ENCODE peak calls at places on chromosomes 7 and 10, in nine cellular contexts. E is prostate gland, X is heart right ventricle, M is lower lobe of right lung, G is foreskin fibroblast, Q is H9, R is type B pancreatic cell, J is nephron progenitor cell, U is transverse colon. L is an unnamed sample.

GRCh38 chr7:158133515-158134271 is 453.9 kb downstream of the PTPRN2 start:
- DNase-seq in E (no peak), X (no peak), M (no peak), G (no peak), Q (peak; percentile 64), R (no peak), J (no peak), U (no peak), L (no peak)

GRCh38 chr7:1571261-1571650 is 1.4 kb upstream of the PSMG3 start:
- DNase-seq in E (no peak), X (no peak), M (peak; percentile 45), G (no peak), Q (no peak), R (no peak), J (no peak), U (no peak), L (no peak)

GRCh38 chr7:144812379-144813283 is 23.2 kb downstream of the TPK1 start:
- DNase-seq in E (no peak), X (no peak), M (no peak), G (no peak), Q (no peak), R (no peak), J (no peak), U (no peak), L (no peak)

GRCh38 chr7:116261904-116262303 is 51.6 kb downstream of the TES start:
- DNase-seq in E (no peak), X (no peak), M (no peak), G (no peak), Q (no peak), R (no peak), J (no peak), U (no peak), L (no peak)

GRCh38 chr7:74070619-74070920 is 13.0 kb upstream of the LIMK1 start:
- DNase-seq in E (no peak), X (no peak), M (peak; percentile 23), G (no peak), Q (no peak), R (no peak), J (no peak), U (no peak), L (no peak)

GRCh38 chr10:124162136-124162535 is 68.7 kb upstream of the CHST15 start:
- DNase-seq in E (no peak), X (no peak), M (no peak), G (no peak), Q (no peak), R (no peak), J (no peak), U (no peak), L (no peak)

GRCh38 chr10:80137031-80137712 is 4.6 kb downstream of the PLAC9 start:
- DNase-seq in E (no peak), X (peak; percentile 78), M (no peak), G (peak; percentile 74), Q (no peak), R (no peak), J (no peak), U (no peak), L (no peak)

GRCh38 chr7:43626695-43627094 is 43.8 kb downstream of the STK17A start:
- DNase-seq in E (no peak), X (no peak), M (no peak), G (no peak), Q (no peak), R (no peak), J (no peak), U (no peak), L (no peak)

GRCh38 chr10:27192284-27192683 is 37.1 kb downstream of the MASTL start:
- DNase-seq in E (no peak), X (no peak), M (no peak), G (peak; percentile 91), Q (no peak), R (no peak), J (no peak), U (no peak), L (no peak)

GRCh38 chr7:117728858-117729257 is 144.4 kb downstream of the CTTNBP2 start:
- DNase-seq in E (no peak), X (no peak), M (no peak), G (no peak), Q (no peak), R (no peak), J (no peak), U (no peak), L (no peak)

GRCh38 chr10:60958892-60959601 is 15.1 kb upstream of the RHOBTB1 start:
- DNase-seq in E (no peak), X (no peak), M (no peak), G (peak; percentile 48), Q (no peak), R (no peak), J (no peak), U (no peak), L (no peak)

GRCh38 chr7:71795373-71795772 is 616.8 kb downstream of the CALN1 start:
- DNase-seq in E (no peak), X (no peak), M (no peak), G (no peak), Q (no peak), R (no peak), J (no peak), U (no peak), L (no peak)

GRCh38 chr10:83289373-83289772 is 849.9 kb upstream of the GHITM start:
- DNase-seq in E (no peak), X (no peak), M (no peak), G (no peak), Q (no peak), R (no peak), J (no peak), U (no peak), L (no peak)

GRCh38 chr10:10684972-10685371 is 332.7 kb upstream of the CELF2 start:
- DNase-seq in E (no peak), X (no peak), M (no peak), G (no peak), Q (no peak), R (no peak), J (no peak), U (no peak), L (no peak)

GRCh38 chr7:94513565-94513860 is 3.9 kb downstream of the CASD1 start:
- DNase-seq in E (no peak), X (no peak), M (no peak), G (no peak), Q (no peak), R (no peak), J (no peak), U (no peak), L (no peak)

GRCh38 chr7:50307368-50308012 is 3.0 kb downstream of the IKZF1 start:
- DNase-seq in E (no peak), X (no peak), M (no peak), G (no peak), Q (no peak), R (no peak), J (no peak), U (peak; percentile 59), L (no peak)

GRCh38 chr7:107922891-107923290 is 31.9 kb downstream of the DLD start:
- DNase-seq in E (no peak), X (no peak), M (no peak), G (no peak), Q (no peak), R (no peak), J (no peak), U (no peak), L (no peak)

GRCh38 chr7:7254908-7255307 is 72.6 kb downstream of the C1GALT1 start:
- DNase-seq in E (no peak), X (no peak), M (no peak), G (no peak), Q (no peak), R (no peak), J (no peak), U (no peak), L (no peak)

GRCh38 chr10:60363187-60363586 is 26.5 kb downstream of the ANK3 start:
- DNase-seq in E (no peak), X (no peak), M (no peak), G (no peak), Q (no peak), R (no peak), J (no peak), U (no peak), L (no peak)

GRCh38 chr10:49643296-49644034 is 29.6 kb downstream of the CHAT start:
- DNase-seq in E (no peak), X (no peak), M (no peak), G (no peak), Q (peak; percentile 17), R (no peak), J (no peak), U (no peak), L (no peak)
- TF ChIP-seq CTCF in E (no peak), X (no peak), M (no peak), G (no peak), Q (no peak), R (no peak), J (no peak), U (no peak), L (no peak)

DNA sequence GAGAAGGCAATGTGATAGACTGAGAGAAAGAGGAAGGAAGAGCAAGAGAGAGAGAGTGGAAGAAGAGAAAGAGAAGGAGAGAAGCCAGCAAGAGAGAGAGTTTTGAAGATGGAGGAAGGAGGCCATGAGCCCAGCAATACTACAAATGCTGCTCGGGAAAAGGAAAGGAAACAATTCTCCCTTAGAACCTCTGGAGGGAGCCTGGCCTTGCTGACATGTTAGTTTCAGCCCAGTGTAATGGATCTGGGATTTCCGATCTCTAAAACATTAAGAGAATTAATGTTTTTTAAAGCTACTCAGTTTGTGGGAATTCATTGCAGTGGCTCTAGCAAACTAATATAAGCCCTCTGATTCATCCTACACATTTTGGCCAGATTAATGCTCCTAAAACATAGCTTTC is 206.8 kb upstream of the MTPN start:
- DNase-seq in E (no peak), X (no peak), M (no peak), G (no peak), Q (no peak), R (no peak), J (no peak), U (no peak), L (no peak)
- TF ChIP-seq CTCF in E (no peak), X (peak; percentile 34), M (no peak), G (no peak), Q (peak; percentile 64), R (peak; percentile 57), J (peak; percentile 15), U (no peak), L (no peak)

GRCh38 chr7:34115503-34115902 is 210.2 kb downstream of the BMPER start:
- DNase-seq in E (no peak), X (no peak), M (no peak), G (no peak), Q (no peak), R (no peak), J (no peak), U (no peak), L (no peak)
- TF ChIP-seq CTCF in E (no peak), X (no peak), M (no peak), G (no peak), Q (no peak), R (no peak), J (no peak), U (no peak), L (no peak)

DNA sequence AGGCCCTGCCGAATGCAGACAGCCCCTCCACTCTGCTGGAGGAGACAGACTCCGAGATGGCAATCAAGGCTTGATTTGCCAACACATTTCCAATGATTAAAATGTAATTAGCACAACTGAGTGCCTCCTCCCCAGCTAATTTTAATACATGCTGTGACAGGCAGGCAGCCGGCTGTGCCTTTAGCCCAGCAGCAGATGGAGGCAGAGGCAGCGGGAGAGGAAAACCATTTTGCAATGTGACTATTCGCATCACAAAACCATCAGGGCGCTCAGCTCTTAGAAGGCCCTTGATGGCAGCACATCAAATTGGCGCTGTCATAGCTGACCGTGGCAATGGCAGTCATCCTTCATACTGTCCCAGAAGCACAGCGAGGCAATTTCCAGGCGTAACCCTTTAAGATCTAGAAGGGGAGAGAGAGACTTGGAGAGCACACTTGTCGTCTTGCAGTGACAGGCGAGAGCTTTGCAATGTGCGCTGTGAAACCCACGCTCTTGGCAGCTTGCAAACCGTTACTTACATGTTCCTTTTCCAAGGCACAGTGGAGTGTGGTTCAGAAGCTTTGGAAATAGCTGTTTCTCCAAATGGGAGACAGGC is 714.8 kb upstream of the GALNT17 start:
- DNase-seq in E (no peak), X (no peak), M (no peak), G (no peak), Q (peak; percentile 59), R (no peak), J (no peak), U (no peak), L (no peak)
- TF ChIP-seq CTCF in E (no peak), X (no peak), M (no peak), G (no peak), Q (peak; percentile 35), R (no peak), J (no peak), U (no peak), L (no peak)